ENCODE peak calls at places on chromosomes 6 and 20, in nine cellular contexts. One of them, this sample, is unnamed.

GRCh38 chr20:49893242-49894072 is 21.9 kb downstream of the SPATA2 start:
- DNase-seq in esophagus muscularis mucosa: no peak
- DNase-seq in gastrocnemius medialis: no peak
- DNase-seq in thoracic aorta: no peak
- DNase-seq in effector memory CD4-positive, alpha-beta T cell: no peak
- DNase-seq in psoas muscle: no peak
- DNase-seq in pancreas: no peak
- DNase-seq in sigmoid colon: peak; percentile 60
- DNase-seq in Karpas-422: no peak
- DNase-seq in this sample: no peak

GRCh38 chr20:59598625-59599310 is 5.6 kb upstream of the PHACTR3 start:
- DNase-seq in esophagus muscularis mucosa: no peak
- DNase-seq in gastrocnemius medialis: no peak
- DNase-seq in thoracic aorta: no peak
- DNase-seq in effector memory CD4-positive, alpha-beta T cell: no peak
- DNase-seq in psoas muscle: no peak
- DNase-seq in pancreas: no peak
- DNase-seq in sigmoid colon: no peak
- DNase-seq in Karpas-422: peak; percentile 69
- DNase-seq in this sample: no peak

GRCh38 chr20:52469143-52469542 is 277.6 kb upstream of the ZFP64 start:
- DNase-seq in esophagus muscularis mucosa: no peak
- DNase-seq in gastrocnemius medialis: no peak
- DNase-seq in thoracic aorta: no peak
- DNase-seq in effector memory CD4-positive, alpha-beta T cell: no peak
- DNase-seq in psoas muscle: no peak
- DNase-seq in pancreas: no peak
- DNase-seq in sigmoid colon: no peak
- DNase-seq in Karpas-422: no peak
- DNase-seq in this sample: no peak

GRCh38 chr20:48797850-48798747 is 29.7 kb downstream of the PREX1 start:
- DNase-seq in esophagus muscularis mucosa: no peak
- DNase-seq in gastrocnemius medialis: no peak
- DNase-seq in thoracic aorta: no peak
- DNase-seq in effector memory CD4-positive, alpha-beta T cell: no peak
- DNase-seq in psoas muscle: no peak
- DNase-seq in pancreas: no peak
- DNase-seq in sigmoid colon: peak; percentile 45
- DNase-seq in Karpas-422: no peak
- DNase-seq in this sample: no peak

GRCh38 chr6:170037541-170038250 is 253.2 kb downstream of the DLL1 start:
- DNase-seq in esophagus muscularis mucosa: no peak
- DNase-seq in gastrocnemius medialis: no peak
- DNase-seq in thoracic aorta: no peak
- DNase-seq in effector memory CD4-positive, alpha-beta T cell: no peak
- DNase-seq in psoas muscle: no peak
- DNase-seq in pancreas: no peak
- DNase-seq in sigmoid colon: peak; percentile 82
- DNase-seq in Karpas-422: no peak
- DNase-seq in this sample: peak; percentile 62

GRCh38 chr20:63890201-63890576 is 4.7 kb upstream of the DNAJC5 start:
- DNase-seq in esophagus muscularis mucosa: no peak
- DNase-seq in gastrocnemius medialis: no peak
- DNase-seq in thoracic aorta: no peak
- DNase-seq in effector memory CD4-positive, alpha-beta T cell: no peak
- DNase-seq in psoas muscle: no peak
- DNase-seq in pancreas: no peak
- DNase-seq in sigmoid colon: no peak
- DNase-seq in Karpas-422: no peak
- DNase-seq in this sample: no peak

GRCh38 chr6:128567029-128567428 is 46.6 kb upstream of the PTPRK start:
- DNase-seq in esophagus muscularis mucosa: no peak
- DNase-seq in gastrocnemius medialis: no peak
- DNase-seq in thoracic aorta: no peak
- DNase-seq in effector memory CD4-positive, alpha-beta T cell: no peak
- DNase-seq in psoas muscle: no peak
- DNase-seq in pancreas: no peak
- DNase-seq in sigmoid colon: no peak
- DNase-seq in Karpas-422: no peak
- DNase-seq in this sample: no peak

GRCh38 chr20:46933150-46933549 is 38.5 kb downstream of the EYA2 start:
- DNase-seq in esophagus muscularis mucosa: no peak
- DNase-seq in gastrocnemius medialis: no peak
- DNase-seq in thoracic aorta: no peak
- DNase-seq in effector memory CD4-positive, alpha-beta T cell: no peak
- DNase-seq in psoas muscle: no peak
- DNase-seq in pancreas: no peak
- DNase-seq in sigmoid colon: no peak
- DNase-seq in Karpas-422: no peak
- DNase-seq in this sample: no peak

GRCh38 chr6:85455627-85456026 is 5.7 kb downstream of the NT5E start:
- DNase-seq in esophagus muscularis mucosa: no peak
- DNase-seq in gastrocnemius medialis: no peak
- DNase-seq in thoracic aorta: no peak
- DNase-seq in effector memory CD4-positive, alpha-beta T cell: no peak
- DNase-seq in psoas muscle: no peak
- DNase-seq in pancreas: no peak
- DNase-seq in sigmoid colon: no peak
- DNase-seq in Karpas-422: no peak
- DNase-seq in this sample: no peak

GRCh38 chr6:166782541-166782940 is 155.5 kb upstream of the RPS6KA2 start:
- DNase-seq in esophagus muscularis mucosa: peak; percentile 82
- DNase-seq in gastrocnemius medialis: no peak
- DNase-seq in thoracic aorta: no peak
- DNase-seq in effector memory CD4-positive, alpha-beta T cell: no peak
- DNase-seq in psoas muscle: no peak
- DNase-seq in pancreas: no peak
- DNase-seq in sigmoid colon: no peak
- DNase-seq in Karpas-422: no peak
- DNase-seq in this sample: no peak

GRCh38 chr20:24783631-24784492 is 165.2 kb upstream of the CST7 start:
- DNase-seq in esophagus muscularis mucosa: no peak
- DNase-seq in gastrocnemius medialis: no peak
- DNase-seq in thoracic aorta: no peak
- DNase-seq in effector memory CD4-positive, alpha-beta T cell: no peak
- DNase-seq in psoas muscle: no peak
- DNase-seq in pancreas: no peak
- DNase-seq in sigmoid colon: peak; percentile 34
- DNase-seq in Karpas-422: peak; percentile 75
- DNase-seq in this sample: no peak

GRCh38 chr6:28522594-28523557 is 2.8 kb upstream of the GPX5 start:
- DNase-seq in esophagus muscularis mucosa: peak; percentile 57
- DNase-seq in gastrocnemius medialis: no peak
- DNase-seq in thoracic aorta: no peak
- DNase-seq in effector memory CD4-positive, alpha-beta T cell: no peak
- DNase-seq in psoas muscle: no peak
- DNase-seq in pancreas: no peak
- DNase-seq in sigmoid colon: no peak
- DNase-seq in Karpas-422: peak; percentile 54
- DNase-seq in this sample: no peak

GRCh38 chr6:117840541-117840983 is 66.5 kb upstream of the SLC35F1 start:
- DNase-seq in esophagus muscularis mucosa: no peak
- DNase-seq in gastrocnemius medialis: no peak
- DNase-seq in thoracic aorta: no peak
- DNase-seq in effector memory CD4-positive, alpha-beta T cell: no peak
- DNase-seq in psoas muscle: no peak
- DNase-seq in pancreas: no peak
- DNase-seq in sigmoid colon: no peak
- DNase-seq in Karpas-422: peak; percentile 81
- DNase-seq in this sample: no peak

GRCh38 chr6:109979033-109979921 is 1.2 kb downstream of the GPR6 start:
- DNase-seq in esophagus muscularis mucosa: no peak
- DNase-seq in gastrocnemius medialis: no peak
- DNase-seq in thoracic aorta: no peak
- DNase-seq in effector memory CD4-positive, alpha-beta T cell: no peak
- DNase-seq in psoas muscle: no peak
- DNase-seq in pancreas: no peak
- DNase-seq in sigmoid colon: no peak
- DNase-seq in Karpas-422: no peak
- DNase-seq in this sample: no peak

GRCh38 chr6:1348675-1349074 is 36.8 kb downstream of the FOXQ1 start:
- DNase-seq in esophagus muscularis mucosa: no peak
- DNase-seq in gastrocnemius medialis: no peak
- DNase-seq in thoracic aorta: no peak
- DNase-seq in effector memory CD4-positive, alpha-beta T cell: no peak
- DNase-seq in psoas muscle: peak; percentile 63
- DNase-seq in pancreas: no peak
- DNase-seq in sigmoid colon: no peak
- DNase-seq in Karpas-422: no peak
- DNase-seq in this sample: no peak

GRCh38 chr6:145315982-145316600 is 419.2 kb downstream of the EPM2A start:
- DNase-seq in esophagus muscularis mucosa: no peak
- DNase-seq in gastrocnemius medialis: no peak
- DNase-seq in thoracic aorta: no peak
- DNase-seq in effector memory CD4-positive, alpha-beta T cell: no peak
- DNase-seq in psoas muscle: no peak
- DNase-seq in pancreas: no peak
- DNase-seq in sigmoid colon: no peak
- DNase-seq in Karpas-422: no peak
- DNase-seq in this sample: no peak

GRCh38 chr6:111113731-111114438 is 26.6 kb downstream of the SLC16A10 start:
- DNase-seq in esophagus muscularis mucosa: no peak
- DNase-seq in gastrocnemius medialis: peak; percentile 73
- DNase-seq in thoracic aorta: peak; percentile 25
- DNase-seq in effector memory CD4-positive, alpha-beta T cell: no peak
- DNase-seq in psoas muscle: peak; percentile 69
- DNase-seq in pancreas: peak; percentile 51
- DNase-seq in sigmoid colon: peak; percentile 66
- DNase-seq in Karpas-422: no peak
- DNase-seq in this sample: no peak

GRCh38 chr6:15143540-15143939 is 102.3 kb upstream of the JARID2 start:
- DNase-seq in esophagus muscularis mucosa: no peak
- DNase-seq in gastrocnemius medialis: no peak
- DNase-seq in thoracic aorta: no peak
- DNase-seq in effector memory CD4-positive, alpha-beta T cell: no peak
- DNase-seq in psoas muscle: no peak
- DNase-seq in pancreas: no peak
- DNase-seq in sigmoid colon: no peak
- DNase-seq in Karpas-422: no peak
- DNase-seq in this sample: no peak

DNA sequence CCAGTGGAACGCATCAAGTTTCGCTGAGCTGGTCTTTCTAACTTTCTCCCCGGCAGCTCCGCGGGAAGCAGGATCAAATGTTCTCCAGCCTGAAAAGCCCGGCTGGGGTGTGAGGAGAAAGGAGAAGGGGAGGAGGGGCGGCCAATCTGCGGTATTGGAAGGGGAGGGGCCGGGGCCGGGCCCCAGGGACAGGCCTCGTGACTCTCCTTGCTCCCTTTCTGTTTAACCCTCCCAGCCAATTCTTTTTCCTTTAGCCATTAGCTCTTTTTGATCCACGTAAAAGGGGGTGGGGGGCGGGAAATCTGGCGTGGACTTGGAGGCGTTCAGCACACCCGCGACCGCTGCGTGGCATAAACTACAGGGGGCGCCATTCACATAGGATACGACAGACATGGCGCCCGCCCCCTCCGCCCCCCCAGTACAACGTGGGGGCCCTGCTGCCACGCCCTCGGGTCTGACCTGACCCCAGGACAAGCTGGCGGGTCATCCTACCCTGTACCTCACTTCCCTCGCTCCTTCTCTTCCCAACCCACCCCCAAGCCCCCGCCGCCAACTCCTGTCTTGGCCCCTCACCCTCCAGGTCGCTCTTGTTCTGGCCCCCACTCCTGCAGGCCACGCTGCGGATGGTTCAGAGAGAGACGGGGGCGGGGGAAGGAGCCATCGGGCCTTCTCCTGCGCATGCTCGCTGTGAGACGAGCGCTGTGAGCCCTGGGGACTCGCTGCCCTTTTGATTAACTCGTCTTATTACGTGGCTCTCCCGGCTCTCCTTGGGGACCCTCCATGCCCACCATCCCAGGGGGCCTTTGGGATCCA is 7.8 kb upstream of the MDGA1 start:
- DNase-seq in esophagus muscularis mucosa: peak; percentile 95
- DNase-seq in gastrocnemius medialis: peak; percentile 51
- DNase-seq in thoracic aorta: peak; percentile 66
- DNase-seq in effector memory CD4-positive, alpha-beta T cell: peak; percentile 44
- DNase-seq in psoas muscle: peak; percentile 88
- DNase-seq in pancreas: peak; percentile 47
- DNase-seq in sigmoid colon: peak; percentile 94
- DNase-seq in Karpas-422: peak; percentile 81
- DNase-seq in this sample: peak; percentile 88
- H3K27ac ChIP-seq in esophagus muscularis mucosa: peak overlapping the region; percentile 80
- H3K27ac ChIP-seq in gastrocnemius medialis: peak overlapping the region; percentile 73
- H3K27ac ChIP-seq in thoracic aorta: peak overlapping the region; percentile 80
- H3K27ac ChIP-seq in effector memory CD4-positive, alpha-beta T cell: peak overlapping the region; percentile 23
- H3K27ac ChIP-seq in psoas muscle: peak overlapping the region; percentile 41
- H3K27ac ChIP-seq in pancreas: peak overlapping the region; percentile 8
- H3K27ac ChIP-seq in sigmoid colon: peak overlapping the region; percentile 76
- H3K27ac ChIP-seq in Karpas-422: no peak overlapping the region
- H3K27ac ChIP-seq in this sample: peak overlapping the region; percentile 47

DNA sequence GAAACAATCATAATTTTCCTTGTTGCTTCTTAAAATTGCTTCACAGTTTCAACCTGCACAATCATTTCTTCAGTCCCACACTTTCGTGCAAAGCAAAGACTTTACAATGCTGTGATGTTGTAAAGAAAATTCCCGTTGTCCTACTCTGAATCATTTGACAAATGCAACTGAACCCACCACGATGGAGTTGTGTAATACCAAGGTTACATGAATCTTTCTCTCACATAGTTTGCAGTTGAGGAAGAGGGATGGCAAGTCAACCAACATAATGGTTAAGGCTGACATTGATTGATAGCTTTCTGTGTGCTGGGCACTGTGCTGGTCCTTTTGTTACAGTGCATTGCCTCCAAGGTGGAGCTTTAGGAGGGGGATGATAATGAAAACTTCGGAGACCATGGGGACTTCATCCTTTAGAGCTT is 96.7 kb downstream of the LY86 start:
- DNase-seq in esophagus muscularis mucosa: no peak
- DNase-seq in gastrocnemius medialis: no peak
- DNase-seq in thoracic aorta: no peak
- DNase-seq in effector memory CD4-positive, alpha-beta T cell: no peak
- DNase-seq in psoas muscle: no peak
- DNase-seq in pancreas: no peak
- DNase-seq in sigmoid colon: no peak
- DNase-seq in Karpas-422: no peak
- DNase-seq in this sample: no peak
- H3K4me1 ChIP-seq in esophagus muscularis mucosa: peaks cover 36% of the 10 kb centered on the region
- H3K4me1 ChIP-seq in gastrocnemius medialis: peaks cover 19% of the 10 kb centered on the region
- H3K4me1 ChIP-seq in thoracic aorta: peaks cover 6% of the 10 kb centered on the region
- H3K4me1 ChIP-seq in effector memory CD4-positive, alpha-beta T cell: no peaks in the 10 kb centered on the region
- H3K4me1 ChIP-seq in psoas muscle: peaks cover 23% of the 10 kb centered on the region
- H3K4me1 ChIP-seq in pancreas: peaks cover 43% of the 10 kb centered on the region
- H3K4me1 ChIP-seq in sigmoid colon: peaks cover 30% of the 10 kb centered on the region
- H3K4me1 ChIP-seq in Karpas-422: peaks cover 11% of the 10 kb centered on the region
- H3K4me1 ChIP-seq in this sample: peaks cover 54% of the 10 kb centered on the region

GRCh38 chr20:51456511-51457280 is 85.8 kb downstream of the NFATC2 start:
- DNase-seq in esophagus muscularis mucosa: peak; percentile 98
- DNase-seq in gastrocnemius medialis: peak; percentile 87
- DNase-seq in thoracic aorta: peak; percentile 78
- DNase-seq in effector memory CD4-positive, alpha-beta T cell: no peak
- DNase-seq in psoas muscle: peak; percentile 97
- DNase-seq in pancreas: peak; percentile 95
- DNase-seq in sigmoid colon: peak; percentile 98
- DNase-seq in Karpas-422: peak; percentile 60
- DNase-seq in this sample: peak; percentile 96
- H3K27ac ChIP-seq in esophagus muscularis mucosa: peak overlapping the region; percentile 85
- H3K27ac ChIP-seq in gastrocnemius medialis: peak overlapping the region; percentile 80
- H3K27ac ChIP-seq in thoracic aorta: peak overlapping the region; percentile 33
- H3K27ac ChIP-seq in effector memory CD4-positive, alpha-beta T cell: no peak overlapping the region
- H3K27ac ChIP-seq in psoas muscle: peak overlapping the region; percentile 32
- H3K27ac ChIP-seq in pancreas: peak overlapping the region; percentile 68
- H3K27ac ChIP-seq in sigmoid colon: peak overlapping the region; percentile 82
- H3K27ac ChIP-seq in Karpas-422: peak overlapping the region; percentile 100
- H3K27ac ChIP-seq in this sample: peak overlapping the region; percentile 89

GRCh38 chr20:58553841-58554240 is 38.6 kb upstream of the APCDD1L start:
- DNase-seq in esophagus muscularis mucosa: no peak
- DNase-seq in gastrocnemius medialis: no peak
- DNase-seq in thoracic aorta: no peak
- DNase-seq in effector memory CD4-positive, alpha-beta T cell: no peak
- DNase-seq in psoas muscle: peak; percentile 73
- DNase-seq in pancreas: no peak
- DNase-seq in sigmoid colon: peak; percentile 71
- DNase-seq in Karpas-422: no peak
- DNase-seq in this sample: no peak
- H3K4me1 ChIP-seq in esophagus muscularis mucosa: peaks cover 6% of the 10 kb centered on the region
- H3K4me1 ChIP-seq in gastrocnemius medialis: no peaks in the 10 kb centered on the region
- H3K4me1 ChIP-seq in thoracic aorta: no peaks in the 10 kb centered on the region
- H3K4me1 ChIP-seq in effector memory CD4-positive, alpha-beta T cell: no peaks in the 10 kb centered on the region
- H3K4me1 ChIP-seq in psoas muscle: no peaks in the 10 kb centered on the region
- H3K4me1 ChIP-seq in pancreas: no peaks in the 10 kb centered on the region
- H3K4me1 ChIP-seq in sigmoid colon: peaks cover 27% of the 10 kb centered on the region
- H3K4me1 ChIP-seq in Karpas-422: no peaks in the 10 kb centered on the region
- H3K4me1 ChIP-seq in this sample: no peaks in the 10 kb centered on the region

This sample was measured in suprapubic skin.